ENCODE peak calls at places on chromosomes 12 and 14, in four cellular contexts. T, U, V and G are unnamed samples.

GRCh38 chr14:53355581-53356112 is 202.5 kb upstream of the DDHD1 start:
- DNase-seq in T (no peak), U (peak; percentile 46), V (no peak), G (no peak)

GRCh38 chr12:69123909-69124638 is 115.3 kb upstream of the CPSF6 start:
- DNase-seq in T (no peak), U (no peak), V (no peak), G (peak; percentile 34)

GRCh38 chr12:42904683-42905418 is 315.3 kb upstream of the PRICKLE1 start:
- DNase-seq in T (no peak), U (no peak), V (no peak), G (no peak)

GRCh38 chr14:59301354-59301753 is 112.9 kb downstream of the DAAM1 start:
- DNase-seq in T (peak; percentile 45), U (no peak), V (peak; percentile 9), G (no peak)

GRCh38 chr14:68284834-68285233 is 465.3 kb downstream of the RAD51B start:
- DNase-seq in T (no peak), U (no peak), V (no peak), G (no peak)

GRCh38 chr12:111937429-111937828 is 75.5 kb downstream of the TMEM116 start:
- DNase-seq in T (no peak), U (no peak), V (no peak), G (no peak)

GRCh38 chr12:45042599-45042998 is 8.3 kb downstream of the DBX2 start:
- DNase-seq in T (no peak), U (no peak), V (no peak), G (no peak)

GRCh38 chr14:60815371-60815770 is 80.8 kb downstream of the MNAT1 start:
- DNase-seq in T (peak; percentile 42), U (no peak), V (no peak), G (no peak)

GRCh38 chr12:6074979-6075585 is 49.4 kb downstream of the VWF start:
- DNase-seq in T (no peak), U (no peak), V (peak; percentile 51), G (no peak)

GRCh38 chr14:60652674-60653387 is 3.6 kb upstream of the SIX1 start:
- DNase-seq in T (no peak), U (no peak), V (no peak), G (no peak)

GRCh38 chr12:20142295-20142694 is 226.0 kb upstream of the PDE3A start:
- DNase-seq in T (no peak), U (no peak), V (no peak), G (no peak)